ENCODE peak calls at places on chromosomes 3 and 15, in nine cellular contexts. G is small intestine, H is GDM1, A is RPMI7951, F is NCI-H1092 treated with DMSO at 0.1 percent for 48 hours, Z is hippocampal formation, E is T-cell, Y is left ventricle myocardium inferior, B is HuH-7. V is an unnamed sample.

GRCh38 chr3:115830764-115831395 is 207.6 kb downstream of the GAP43 start:
- DNase-seq in A (no peak), E (no peak), Z (no peak), F (no peak), B (no peak), G (no peak), H (no peak), Y (no peak), V (no peak)

GRCh38 chr3:46849686-46850467 is 13.4 kb downstream of the MYL3 start:
- DNase-seq in A (no peak), Y (no peak), H (no peak), G (no peak), B (no peak), Z (no peak), F (no peak), E (no peak), V (no peak)

GRCh38 chr3:169143471-169143870 is 520.0 kb downstream of the MECOM start:
- DNase-seq in Y (no peak), Z (no peak), A (no peak), B (no peak), G (no peak), E (no peak), F (no peak), H (no peak), V (no peak)

GRCh38 chr3:89360155-89360554 is 252.7 kb downstream of the EPHA3 start:
- DNase-seq in F (no peak), G (no peak), B (no peak), Z (no peak), H (no peak), Y (no peak), A (no peak), E (no peak), V (no peak)

GRCh38 chr3:147404000-147404799 is 2.1 kb downstream of the ZIC4 start:
- DNase-seq in E (no peak), F (no peak), G (no peak), Z (no peak), A (no peak), Y (no peak), H (no peak), B (no peak), V (no peak)

GRCh38 chr15:30059771-30060170 is 23.0 kb upstream of the GOLGA8J start:
- DNase-seq in F (no peak), B (no peak), A (no peak), E (no peak), Z (no peak), H (no peak), G (no peak), Y (no peak), V (no peak)

GRCh38 chr3:125960456-125961288 is 8.3 kb upstream of the ROPN1B start:
- DNase-seq in F (no peak), E (no peak), G (no peak), H (no peak), B (no peak), Y (no peak), Z (no peak), A (no peak), V (no peak)

GRCh38 chr3:181417748-181418147 is 294.0 kb upstream of the SOX2 start:
- DNase-seq in Y (no peak), F (no peak), H (no peak), B (no peak), A (peak), Z (peak), E (no peak), G (no peak), V (no peak)

GRCh38 chr3:43024183-43024865 is 45.2 kb downstream of the GASK1A start:
- DNase-seq in E (peak), G (no peak), H (no peak), A (no peak), F (no peak), Z (no peak), B (no peak), Y (no peak), V (no peak)

GRCh38 chr15:60933914-60934885 is 294.9 kb downstream of the RORA start:
- DNase-seq in F (peak), H (no peak), E (no peak), A (peak), Y (no peak), G (no peak), Z (no peak), B (no peak), V (no peak)

GRCh38 chr15:75517233-75517632 is 61.9 kb downstream of the PTPN9 start:
- DNase-seq in B (no peak), G (no peak), Y (no peak), H (no peak), A (no peak), E (no peak), Z (no peak), F (no peak), V (no peak)

GRCh38 chr3:40417845-40418543 is 31.0 kb downstream of the ENTPD3 start:
- DNase-seq in H (no peak), A (peak), E (no peak), Y (no peak), Z (no peak), F (no peak), G (peak), B (peak), V (no peak)

GRCh38 chr15:75143738-75144334 is 57.8 kb upstream of the C15orf39 start:
- DNase-seq in F (no peak), Z (no peak), B (no peak), H (no peak), G (no peak), E (no peak), Y (no peak), A (no peak), V (no peak)

GRCh38 chr3:71050521-71051258 is 532.8 kb downstream of the FOXP1 start:
- DNase-seq in F (no peak), E (peak), A (peak), H (no peak), Y (no peak), B (no peak), Z (no peak), G (peak), V (no peak)

GRCh38 chr3:49804141-49805041 is 1.3 kb downstream of the INKA1 start:
- DNase-seq in G (no peak), Z (no peak), E (no peak), Y (peak), H (no peak), A (no peak), F (no peak), B (no peak), V (no peak)

GRCh38 chr15:92077353-92078080 is 224.0 kb downstream of the SLCO3A1 start:
- DNase-seq in B (peak), H (peak), Y (peak), E (no peak), Z (peak), F (peak), A (peak), G (peak), V (no peak)

GRCh38 chr15:41658689-41659088 is 1.5 kb upstream of the MGA start:
- DNase-seq in G (no peak), A (no peak), B (no peak), F (no peak), Z (no peak), E (no peak), H (no peak), Y (no peak), V (no peak)

GRCh38 chr3:140459462-140459861 is 218.4 kb upstream of the TRIM42 start:
- DNase-seq in A (no peak), E (no peak), Z (no peak), H (no peak), Y (no peak), G (no peak), B (no peak), F (no peak), V (no peak)

GRCh38 chr3:111252795-111253194 is 181.2 kb downstream of the NECTIN3 start:
- DNase-seq in H (no peak), F (no peak), B (peak), G (peak), Y (no peak), A (peak), Z (peak), E (no peak), V (no peak)

GRCh38 chr15:64614519-64614918 is 154.1 kb downstream of the ZNF609 start:
- DNase-seq in Y (no peak), A (no peak), B (no peak), H (no peak), G (no peak), F (no peak), Z (no peak), E (no peak), V (no peak)

GRCh38 chr3:102660653-102661052 is 225.8 kb downstream of the ZPLD1 start:
- DNase-seq in Z (no peak), B (no peak), Y (no peak), F (no peak), H (no peak), G (no peak), E (no peak), A (no peak), V (no peak)

GRCh38 chr15:57555270-57555669 is 36.4 kb upstream of the MYZAP start:
- DNase-seq in B (no peak), E (no peak), Z (no peak), G (no peak), A (peak), F (no peak), Y (no peak), H (no peak), V (no peak)

GRCh38 chr3:25468866-25469319 is 40.8 kb downstream of the RARB start:
- DNase-seq in Y (peak), Z (peak), G (no peak), H (no peak), E (no peak), F (no peak), A (peak), B (no peak), V (no peak)

GRCh38 chr3:187758318-187758717 is 13.1 kb upstream of the BCL6 start:
- DNase-seq in G (no peak), E (no peak), H (no peak), Y (no peak), F (no peak), A (no peak), B (no peak), Z (no peak), V (no peak)

V was measured in NCI-H2029.